ENCODE peak calls at places on chromosomes 13 and 19, in seven cellular contexts. I, R, Q, C, Y, T and Z are unnamed samples.

GRCh38 chr19:575527-576506 is 3.4 kb downstream of the BSG start:
- DNase-seq in Y (no peak), T (no peak), R (no peak), C (peak; percentile 71), Q (no peak), I (no peak), Z (peak; percentile 46)

GRCh38 chr13:28505543-28506135 is 10.7 kb upstream of the FLT1 start:
- DNase-seq in T (no peak), Y (no peak), Q (no peak), C (no peak), R (no peak), I (no peak), Z (no peak)

GRCh38 chr19:41479757-41480191 is 36.8 kb downstream of the ERICH4 start:
- DNase-seq in T (no peak), C (no peak), Y (no peak), I (peak; percentile 30), R (no peak), Q (no peak), Z (no peak)

GRCh38 chr13:36352350-36352749 is 6.2 kb upstream of the SPART start:
- DNase-seq in T (no peak), C (peak; percentile 20), R (no peak), Q (no peak), Y (no peak), I (no peak), Z (peak; percentile 53)

GRCh38 chr19:39246951-39247669 is 1.5 kb downstream of the IFNL4 start:
- DNase-seq in Q (no peak), C (peak; percentile 28), T (no peak), R (peak; percentile 43), I (no peak), Y (no peak), Z (peak; percentile 18)

GRCh38 chr13:49100637-49101570 is 119.2 kb upstream of the MLNR start:
- DNase-seq in Q (no peak), C (no peak), T (no peak), R (no peak), I (no peak), Y (no peak), Z (no peak)

GRCh38 chr19:45164577-45165335 is 4.0 kb upstream of the NKPD1 start:
- DNase-seq in T (no peak), I (peak; percentile 38), C (peak; percentile 76), Q (peak; percentile 46), Y (no peak), R (peak; percentile 28), Z (peak; percentile 88)

GRCh38 chr13:76854894-76855293 is 31.3 kb downstream of the KCTD12 start:
- DNase-seq in Q (no peak), R (no peak), I (no peak), T (no peak), Y (no peak), C (peak; percentile 52), Z (peak; percentile 37)

GRCh38 chr19:15195987-15196682 is 4.7 kb downstream of the NOTCH3 start:
- DNase-seq in I (no peak), Q (no peak), Y (no peak), C (no peak), R (no peak), T (no peak), Z (no peak)

GRCh38 chr13:97574926-97575325 is 141.0 kb downstream of the RAP2A start:
- DNase-seq in Q (peak; percentile 10), I (no peak), R (no peak), C (peak; percentile 39), Y (no peak), T (no peak), Z (peak; percentile 80)

GRCh38 chr19:33720155-33720493 is 76.5 kb upstream of the KCTD15 start:
- DNase-seq in Y (no peak), I (no peak), T (no peak), R (no peak), C (no peak), Q (no peak), Z (no peak)

GRCh38 chr19:38737297-38737865 is 6.9 kb downstream of the CAPN12 start:
- DNase-seq in Y (no peak), I (no peak), T (no peak), Q (no peak), C (peak; percentile 4), R (no peak), Z (no peak)

GRCh38 chr13:33206425-33206824 is 79.1 kb downstream of the STARD13 start:
- DNase-seq in T (no peak), R (no peak), C (peak; percentile 70), Y (no peak), I (no peak), Q (no peak), Z (no peak)

GRCh38 chr13:114099918-114100445 is 32.4 kb downstream of the RASA3 start:
- DNase-seq in T (no peak), C (peak; percentile 77), Q (no peak), I (peak; percentile 19), Y (no peak), R (no peak), Z (peak; percentile 41)

GRCh38 chr13:44746690-44747089 is 170.6 kb upstream of the TSC22D1 start:
- DNase-seq in Y (no peak), T (no peak), C (peak; percentile 28), Q (no peak), I (no peak), R (no peak), Z (no peak)

GRCh38 chr19:28468701-28469459 is 744.1 kb downstream of the UQCRFS1 start:
- DNase-seq in Y (peak; percentile 55), R (no peak), I (no peak), C (peak; percentile 71), Q (peak; percentile 37), T (no peak), Z (peak; percentile 62)

GRCh38 chr19:38673030-38673429 is 25.6 kb downstream of the ACTN4 start:
- DNase-seq in I (no peak), Y (no peak), R (no peak), C (no peak), T (no peak), Q (no peak), Z (no peak)

GRCh38 chr19:900302-901111 is 7.2 kb downstream of the RNU6-9 start:
- DNase-seq in R (peak; percentile 47), T (no peak), Y (no peak), C (no peak), Q (peak; percentile 43), I (no peak), Z (no peak)

GRCh38 chr19:10701955-10702307 is 692 bp downstream of the QTRT1 start:
- DNase-seq in Y (no peak), Q (peak; percentile 27), C (peak; percentile 26), T (no peak), R (peak; percentile 40), I (no peak), Z (no peak)

GRCh38 chr19:46913852-46914430 is 53.1 kb downstream of the ARHGAP35 start:
- DNase-seq in T (no peak), Q (no peak), I (no peak), C (peak; percentile 84), Y (no peak), R (no peak), Z (peak; percentile 47)

GRCh38 chr19:38842439-38843174 is 7.2 kb downstream of the HNRNPL start:
- DNase-seq in Q (peak; percentile 83), T (no peak), C (no peak), R (no peak), Y (no peak), I (no peak), Z (no peak)

GRCh38 chr19:48506138-48506733 is 5.4 kb downstream of the LMTK3 start:
- DNase-seq in T (no peak), Y (peak; percentile 8), I (no peak), R (peak; percentile 49), C (peak; percentile 69), Q (peak; percentile 54), Z (peak; percentile 66)

GRCh38 chr19:45056831-45057230 is 18.0 kb downstream of the CLASRP start:
- DNase-seq in R (no peak), C (no peak), Q (no peak), T (no peak), I (no peak), Y (no peak), Z (no peak)